ENCODE peak calls at places on chromosomes 11 and 22, in four cellular contexts. O is GM12865, Q is choroid plexus epithelial cell, M is AG10803. C is an unnamed sample.

GRCh38 chr22:46064236-46064965 is 85.9 kb upstream of the PPARA start:
- DNase-seq in Q (no peak), O (no peak), M (no peak), C (peak)

GRCh38 chr11:28636033-28636432 is 527.8 kb downstream of the METTL15 start:
- DNase-seq in O (no peak), M (no peak), Q (no peak), C (no peak)

GRCh38 chr22:40511604-40512003 is 124.9 kb downstream of the MRTFA start:
- DNase-seq in Q (no peak), M (peak), O (no peak), C (no peak)

GRCh38 chr11:2686360-2687222 is 13.2 kb downstream of the KCNQ1OT1 start:
- DNase-seq in M (no peak), O (no peak), Q (no peak), C (no peak)

GRCh38 chr22:10961043-10961860 is 4566.7 kb upstream of the OR11H1 start:
- DNase-seq in O (no peak), M (no peak), Q (no peak), C (no peak)

GRCh38 chr11:32109138-32109537 is 18.3 kb downstream of the RCN1 start:
- DNase-seq in O (no peak), M (no peak), Q (peak), C (peak)

GRCh38 chr11:125199915-125200314 is 35.4 kb downstream of the PKNOX2 start:
- DNase-seq in M (no peak), Q (no peak), O (no peak), C (no peak)

GRCh38 chr11:19196458-19196857 is 5.3 kb downstream of the CSRP3 start:
- DNase-seq in O (no peak), Q (no peak), M (no peak), C (no peak)

GRCh38 chr11:132872223-132872622 is 660.1 kb downstream of the OPCML start:
- DNase-seq in O (no peak), Q (no peak), M (no peak), C (no peak)

GRCh38 chr11:114650661-114651060 is 27.7 kb upstream of the NXPE2 start:
- DNase-seq in O (no peak), M (no peak), Q (no peak), C (no peak)

GRCh38 chr22:29308791-29309262 is 2.4 kb downstream of the GAS2L1 start:
- DNase-seq in Q (peak), M (peak), O (peak), C (peak)

GRCh38 chr11:94151903-94152677 is 23.4 kb downstream of the PANX1 start:
- DNase-seq in Q (peak), M (peak), O (no peak), C (peak)

GRCh38 chr22:40385041-40385782 is 14.8 kb downstream of the SGSM3 start:
- DNase-seq in O (peak), M (no peak), Q (no peak), C (no peak)

GRCh38 chr22:43288807-43289417 is 54.3 kb downstream of the SCUBE1 start:
- DNase-seq in M (no peak), Q (no peak), O (no peak), C (no peak)
- H3K4me3 ChIP-seq in M (peak), Q (no peak), O (no peak), C (no peak)

GRCh38 chr11:96014234-96014633 is 90.3 kb upstream of the MTMR2 start:
- DNase-seq in Q (peak), O (peak), M (peak), C (peak)

GRCh38 chr11:96012086-96012824 is 88.3 kb upstream of the MTMR2 start:
- DNase-seq in Q (peak), O (peak), M (peak), C (peak)

GRCh38 chr11:96015911-96016565 is 92.1 kb upstream of the MTMR2 start:
- DNase-seq in O (no peak), Q (no peak), M (no peak), C (no peak)

GRCh38 chr11:96010683-96011082 is 86.8 kb upstream of the MTMR2 start:
- DNase-seq in O (no peak), Q (no peak), M (no peak), C (no peak)

GRCh38 chr11:96013459-96014213 is 89.7 kb upstream of the MTMR2 start:
- DNase-seq in O (no peak), M (no peak), Q (no peak), C (no peak)
- H3K4me3 ChIP-seq in O (no peak), M (no peak), Q (no peak), C (no peak)

GRCh38 chr11:43575931-43576833 is 104.4 kb upstream of the HSD17B12 start:
- DNase-seq in Q (no peak), M (no peak), O (no peak), C (no peak)
- H3K4me3 ChIP-seq in Q (peak), M (peak), O (no peak), C (no peak)

DNA sequence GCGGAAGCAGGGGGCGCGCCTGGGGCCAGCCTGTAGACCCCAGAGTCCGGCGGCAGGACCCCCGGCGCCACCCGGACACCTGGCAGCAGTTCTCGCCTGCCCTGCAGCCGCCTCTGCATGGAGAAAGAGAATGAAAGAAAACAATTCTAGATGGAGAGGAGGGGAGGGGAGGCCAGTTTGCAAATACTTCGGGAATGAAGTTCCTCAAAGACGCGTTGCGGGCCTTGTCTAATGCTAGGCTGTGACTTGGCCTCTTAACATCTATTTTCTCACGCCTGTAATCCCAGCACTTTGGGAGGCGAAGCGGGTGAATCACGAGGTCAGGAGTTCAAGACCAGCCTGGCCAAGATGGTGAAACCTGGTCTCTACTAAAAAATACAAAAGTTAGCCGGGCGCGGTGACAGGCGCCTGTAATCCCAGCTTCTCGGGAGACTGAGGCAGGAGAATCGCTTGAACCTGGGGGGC is 2.1 kb upstream of the BARX2 start:
- DNase-seq in O (no peak), Q (no peak), M (peak), C (no peak)
- H3K4me3 ChIP-seq in O (no peak), Q (peak), M (peak), C (no peak)

DNA sequence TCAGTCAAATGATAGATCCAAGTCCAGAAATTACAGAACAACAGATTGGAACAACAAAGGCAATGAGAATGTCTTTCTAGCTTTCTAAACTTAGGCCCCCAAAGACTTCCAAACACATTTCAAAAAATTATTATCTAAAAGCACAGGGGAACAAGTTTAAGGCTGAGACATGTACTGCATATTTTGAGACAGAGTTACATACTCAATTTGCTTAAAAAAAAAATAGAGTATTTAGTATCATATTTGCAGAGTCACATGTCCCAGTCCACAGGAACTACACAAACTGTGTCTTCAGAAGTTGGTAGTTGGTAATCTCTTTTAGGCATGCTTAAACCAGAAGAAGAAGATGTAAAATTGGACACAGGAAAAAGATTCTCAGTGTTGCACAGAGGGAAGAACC is 127.2 kb downstream of the MAML2 start:
- DNase-seq in M (no peak), Q (no peak), O (no peak), C (no peak)
- H3K4me3 ChIP-seq in M (no peak), Q (no peak), O (no peak), C (no peak)

GRCh38 chr11:9858822-9859221 is 194.9 kb downstream of the SWAP70 start:
- DNase-seq in O (no peak), Q (peak), M (peak), C (peak)
- H3K4me3 ChIP-seq in O (no peak), Q (no peak), M (no peak), C (no peak)

GRCh38 chr11:17543574-17544180 is 539 bp downstream of the USH1C start:
- DNase-seq in M (no peak), O (no peak), Q (no peak), C (no peak)
- H3K4me3 ChIP-seq in M (no peak), O (no peak), Q (no peak), C (no peak)

GRCh38 chr11:62556102-62556871 is 9.7 kb upstream of the AHNAK start:
- DNase-seq in M (peak), Q (peak), O (peak), C (peak)
- H3K4me3 ChIP-seq in M (peak), Q (no peak), O (peak), C (peak)

DNA sequence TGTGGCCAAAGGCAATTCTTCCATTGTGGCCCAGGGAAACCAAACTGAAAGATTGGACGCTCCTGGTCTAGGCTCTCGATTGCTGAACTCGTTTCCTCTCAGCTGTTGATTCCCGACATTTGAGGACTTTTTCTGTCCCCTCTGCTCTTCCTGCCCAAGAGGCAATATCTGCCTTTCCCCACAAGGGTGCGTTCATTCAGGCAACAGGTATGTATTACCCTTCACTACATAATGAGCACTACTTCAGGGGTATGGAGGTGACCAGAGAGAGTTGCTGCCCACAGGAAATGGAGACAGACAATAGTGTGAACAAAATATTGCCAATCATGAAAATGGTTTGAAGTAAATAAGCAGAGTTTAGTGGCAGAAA is 8.2 kb downstream of the PTH start:
- DNase-seq in Q (peak), M (peak), O (peak), C (peak)
- H3K4me3 ChIP-seq in Q (no peak), M (no peak), O (peak), C (no peak)

DNA sequence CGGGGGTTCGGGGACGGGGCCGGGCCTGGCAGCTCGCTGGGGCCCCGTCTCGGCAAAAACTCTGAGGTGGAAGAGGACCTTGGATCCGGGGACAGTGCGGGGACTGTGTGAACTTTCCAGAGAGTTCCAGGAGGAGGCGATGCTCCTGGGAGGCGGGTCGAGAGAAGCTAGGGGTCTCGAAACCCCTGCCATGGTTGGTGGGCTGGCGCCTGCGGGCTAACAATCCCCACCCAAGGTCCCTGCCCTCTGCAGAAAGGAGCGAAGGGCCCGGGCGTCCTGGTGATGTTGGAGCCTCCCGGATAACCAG is 4.7 kb upstream of the GRK2 start:
- DNase-seq in O (no peak), Q (no peak), M (no peak), C (no peak)
- H3K4me3 ChIP-seq in O (no peak), Q (peak), M (peak), C (peak)

C was measured in PC-3.